ENCODE peak calls at places on chromosomes 12 and 14, in seven cellular contexts. R is heart left ventricle, K is transverse colon, X is IMR-90, C is NCI-H1092, Y is lung, W is fibroblast of pulmonary artery. S is an unnamed sample.

GRCh38 chr12:6084261-6084968 is 40.1 kb downstream of the VWF start:
- DNase-seq in Y (no peak), W (peak), C (no peak), R (no peak), K (peak), X (peak), S (peak)

GRCh38 chr12:8890313-8891084 is 23.8 kb upstream of the PHC1 start:
- DNase-seq in C (peak), X (peak), W (peak), R (peak), K (peak), Y (peak), S (peak)

GRCh38 chr12:106974525-106974924 is 12.4 kb downstream of the MTERF2 start:
- DNase-seq in R (no peak), X (no peak), W (no peak), Y (no peak), C (no peak), K (no peak), S (no peak)

GRCh38 chr12:47741340-47741703 is 16.0 kb upstream of the ENDOU start:
- DNase-seq in X (no peak), W (no peak), K (peak), C (peak), R (peak), Y (peak), S (peak)

GRCh38 chr12:89060133-89060532 is 292.2 kb downstream of the DUSP6 start:
- DNase-seq in K (no peak), R (no peak), Y (no peak), W (no peak), X (peak), C (no peak), S (no peak)

GRCh38 chr12:73629893-73630872 is 907.5 kb upstream of the ATXN7L3B start:
- DNase-seq in X (no peak), C (no peak), W (no peak), R (no peak), Y (no peak), K (no peak), S (no peak)

GRCh38 chr12:53968214-53969127 is 4.5 kb upstream of the HOXC11 start:
- DNase-seq in K (no peak), C (no peak), Y (no peak), X (no peak), W (no peak), R (no peak), S (no peak)

GRCh38 chr12:58563621-58564020 is 356.7 kb downstream of the LRIG3 start:
- DNase-seq in R (no peak), K (no peak), W (no peak), Y (no peak), X (peak), C (no peak), S (no peak)

GRCh38 chr12:56468216-56469006 is at the start of gene SPRYD4:
- DNase-seq in K (peak), Y (peak), C (peak), X (peak), W (peak), R (peak), S (peak)

GRCh38 chr12:124078800-124079199 is 105.8 kb downstream of the ZNF664 start:
- DNase-seq in W (no peak), K (no peak), R (no peak), Y (peak), X (no peak), C (no peak), S (no peak)

GRCh38 chr12:2800046-2800570 is 5.3 kb downstream of the FKBP4 start:
- DNase-seq in C (no peak), Y (no peak), K (no peak), R (no peak), X (no peak), W (no peak), S (no peak)

GRCh38 chr14:28771168-28771567 is 4.6 kb downstream of the FOXG1 start:
- DNase-seq in K (no peak), W (no peak), R (no peak), X (no peak), C (no peak), Y (no peak), S (no peak)

GRCh38 chr12:46461907-46462605 is 89.5 kb upstream of the SLC38A2 start:
- DNase-seq in R (no peak), C (no peak), K (no peak), W (no peak), X (no peak), Y (no peak), S (no peak)

GRCh38 chr14:100033347-100034052 is 31.7 kb upstream of the EVL start:
- DNase-seq in X (no peak), C (no peak), W (no peak), R (no peak), K (no peak), Y (no peak), S (no peak)

GRCh38 chr12:20602671-20603402 is 92.3 kb upstream of the SLCO1C1 start:
- DNase-seq in C (no peak), W (peak), R (no peak), K (no peak), X (peak), Y (no peak), S (peak)